ENCODE peak calls at places on chromosomes 13 and 19, in four cellular contexts. K, E, V and T are unnamed samples. For H3K4me1 and H3K9me3, the result is how much of the 10 kb centered on the place peaks cover.

GRCh38 chr13:80363890-80364503 is 23.1 kb upstream of the SPRY2 start:
- DNase-seq in K (no peak), E (no peak), V (peak), T (no peak)

GRCh38 chr13:110914293-110915056 is 394 bp downstream of the ANKRD10 start:
- DNase-seq in K (peak), E (no peak), V (peak), T (peak)

GRCh38 chr13:61123533-61124269 is 291.9 kb downstream of the PCDH20 start:
- DNase-seq in K (no peak), E (no peak), V (no peak), T (no peak)

GRCh38 chr19:36707134-36707533 is 19.7 kb downstream of the ZNF567 start:
- DNase-seq in K (no peak), E (no peak), V (no peak), T (no peak)

GRCh38 chr13:76864259-76864658 is 21.9 kb downstream of the KCTD12 start:
- DNase-seq in K (no peak), E (no peak), V (no peak), T (no peak)

GRCh38 chr13:32426191-32426980 is 1.5 kb downstream of the N4BP2L1 start:
- DNase-seq in K (no peak), E (no peak), V (no peak), T (peak)

GRCh38 chr13:79406597-79406908 is 498 bp upstream of the RBM26 start:
- DNase-seq in K (no peak), E (no peak), V (no peak), T (no peak)

GRCh38 chr13:50617134-50617721 is 226.3 kb downstream of the DLEU7 start:
- DNase-seq in K (no peak), E (no peak), V (no peak), T (no peak)

GRCh38 chr13:48398450-48399095 is 14.3 kb downstream of the LPAR6 start:
- DNase-seq in K (no peak), E (no peak), V (no peak), T (no peak)

GRCh38 chr13:112032186-112032835 is 34.6 kb upstream of the SOX1 start:
- DNase-seq in K (no peak), E (no peak), V (no peak), T (no peak)

GRCh38 chr13:37058801-37059135 is 720 bp downstream of the SUPT20H start:
- DNase-seq in K (no peak), E (no peak), V (peak), T (no peak)

GRCh38 chr19:46015080-46015960 is 7.5 kb downstream of the PGLYRP1 start:
- DNase-seq in K (peak), E (no peak), V (peak), T (peak)

GRCh38 chr19:36638862-36639510 is 27.7 kb downstream of the ZNF461 start:
- DNase-seq in K (no peak), E (no peak), V (no peak), T (no peak)

GRCh38 chr13:106182404-106182803 is 353.1 kb downstream of the EFNB2 start:
- DNase-seq in K (no peak), E (no peak), V (no peak), T (no peak)

GRCh38 chr13:113001251-113002140 is 32.5 kb downstream of the MCF2L start:
- DNase-seq in K (peak), E (no peak), V (peak), T (no peak)

GRCh38 chr19:40907968-40908735 is 26.1 kb upstream of the CYP2A7 start:
- DNase-seq in K (no peak), E (no peak), V (no peak), T (peak)

GRCh38 chr19:15354557-15355296 is 22.4 kb upstream of the BRD4 start:
- DNase-seq in K (no peak), E (no peak), V (no peak), T (no peak)

GRCh38 chr19:52227196-52227940 is 37.5 kb downstream of the PPP2R1A start:
- DNase-seq in K (no peak), E (no peak), V (no peak), T (no peak)

GRCh38 chr13:53953205-53953604 is 924.6 kb downstream of the OLFM4 start:
- DNase-seq in K (no peak), E (no peak), V (no peak), T (no peak)

GRCh38 chr13:42548731-42549554 is 25.0 kb upstream of the TNFSF11 start:
- DNase-seq in K (no peak), E (no peak), V (no peak), T (no peak)

GRCh38 chr19:45186509-45187334 is 8.1 kb downstream of the BLOC1S3 start:
- DNase-seq in K (no peak), E (no peak), V (no peak), T (no peak)

GRCh38 chr13:21033866-21034601 is 27.4 kb downstream of the LATS2 start:
- DNase-seq in K (no peak), E (no peak), V (no peak), T (no peak)

GRCh38 chr13:63288576-63288975 is 1872.9 kb upstream of the PCDH20 start:
- DNase-seq in K (no peak), E (no peak), V (no peak), T (no peak)

GRCh38 chr19:11171144-11171543 is 15.6 kb upstream of the SPC24 start:
- DNase-seq in K (no peak), E (no peak), V (no peak), T (no peak)
- H3K4me1 ChIP-seq in K (under half), E (under half), V (under half), T (under half)

DNA sequence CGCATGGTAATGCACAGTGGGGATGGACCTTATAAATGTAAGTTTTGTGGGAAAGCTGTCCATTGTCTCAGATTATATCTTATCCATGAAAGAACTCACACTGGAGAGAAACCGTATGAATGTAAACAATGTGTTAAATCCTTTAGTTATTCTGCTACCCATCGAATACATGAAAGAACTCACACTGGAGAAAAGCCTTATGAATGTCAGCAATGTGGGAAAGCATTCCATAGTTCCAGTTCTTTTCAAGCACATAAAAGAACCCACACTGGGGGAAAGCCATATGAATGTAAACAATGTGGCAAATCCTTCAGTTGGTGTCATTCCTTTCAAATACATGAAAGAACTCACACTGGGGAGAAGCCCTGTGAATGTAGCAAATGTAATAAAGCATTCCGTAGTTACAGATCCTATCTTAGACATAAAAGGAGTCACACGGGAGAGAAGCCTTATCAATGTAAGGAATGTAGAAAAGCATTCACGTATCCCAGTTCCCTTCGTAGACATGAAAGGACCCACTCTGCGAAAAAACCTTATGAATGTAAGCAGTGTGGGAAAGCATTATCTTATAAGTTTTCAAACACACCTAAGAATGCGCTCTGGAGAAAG is 13.8 kb downstream of the ZNF763 start:
- DNase-seq in K (no peak), E (no peak), V (no peak), T (no peak)
- H3K9me3 ChIP-seq in K (under half), E (under half), V (half or more), T (under half)

GRCh38 chr19:55605637-55606470 is at the start of gene ZNF865:
- DNase-seq in K (no peak), E (no peak), V (peak), T (peak)
- H3K4me1 ChIP-seq in K (under half), E (half or more), V (under half), T (under half)

GRCh38 chr19:6996810-6997209 is 24.4 kb downstream of the MBD3L2B start:
- DNase-seq in K (no peak), E (no peak), V (no peak), T (no peak)
- H3K9me3 ChIP-seq in K (under half), E (under half), V (under half), T (under half)